ENCODE peak calls at places on chromosomes 5 and 9, in six cellular contexts. U is GM10248, C is right lobe of liver, D is tibial artery, M is activated T-cell treated with anti-CD3 and anti-CD28 coated beads for 24 hours, A is heart left ventricle. W is an unnamed sample.

GRCh38 chr9:135130266-135130976 is 43.0 kb downstream of the OLFM1 start:
- DNase-seq in C (no peak), D (no peak), M (no peak), A (no peak), U (no peak), W (no peak)

GRCh38 chr9:37025381-37026084 is 8.5 kb downstream of the PAX5 start:
- DNase-seq in D (no peak), A (no peak), M (no peak), C (no peak), U (no peak), W (no peak)

GRCh38 chr5:56310711-56311204 is 77.6 kb upstream of the ANKRD55 start:
- DNase-seq in D (no peak), C (no peak), U (no peak), M (no peak), A (no peak), W (no peak)

GRCh38 chr5:83957188-83957587 is 236.5 kb upstream of the HAPLN1 start:
- DNase-seq in D (no peak), A (no peak), C (no peak), M (no peak), U (no peak), W (no peak)

GRCh38 chr5:134275822-134276221 is 49.9 kb upstream of the PPP2CA start:
- DNase-seq in M (no peak), U (peak), D (no peak), A (no peak), C (no peak), W (no peak)

GRCh38 chr5:147689436-147689835 is 93.1 kb downstream of the JAKMIP2 start:
- DNase-seq in U (no peak), C (no peak), M (no peak), A (no peak), D (no peak), W (no peak)

GRCh38 chr5:19928556-19929421 is 59.2 kb downstream of the CDH18 start:
- DNase-seq in M (no peak), A (no peak), U (no peak), D (no peak), C (no peak), W (no peak)

GRCh38 chr9:116715751-116716150 is 28.6 kb downstream of the TRIM32 start:
- DNase-seq in A (no peak), C (no peak), M (no peak), U (no peak), D (no peak), W (no peak)

GRCh38 chr5:60649288-60649917 is 50.6 kb downstream of the DEPDC1B start:
- DNase-seq in C (no peak), M (no peak), U (peak), A (no peak), D (no peak), W (no peak)

GRCh38 chr5:114362977-114363721 is 1.3 kb downstream of the KCNN2 start:
- DNase-seq in C (peak), D (no peak), M (no peak), U (peak), A (peak), W (no peak)

GRCh38 chr5:134437340-134438267 is 25.9 kb upstream of the CDKN2AIPNL start:
- DNase-seq in U (no peak), M (no peak), A (no peak), C (no peak), D (no peak), W (no peak)

GRCh38 chr9:38023661-38024035 is 45.4 kb downstream of the SHB start:
- DNase-seq in D (no peak), A (no peak), C (no peak), U (no peak), M (no peak), W (no peak)

GRCh38 chr5:174800435-174800834 is 76.1 kb downstream of the MSX2 start:
- DNase-seq in U (no peak), D (no peak), M (no peak), C (no peak), A (no peak), W (no peak)

GRCh38 chr9:95242613-95243012 is 74.9 kb downstream of the FANCC start:
- DNase-seq in D (no peak), U (no peak), M (no peak), C (peak), A (no peak), W (no peak)

GRCh38 chr5:31333475-31333874 is 140.0 kb downstream of the CDH6 start:
- DNase-seq in M (no peak), U (no peak), D (no peak), A (no peak), C (no peak), W (no peak)

GRCh38 chr5:141402553-141403328 is at the start of gene PCDHGA9:
- DNase-seq in D (peak), A (no peak), C (no peak), U (no peak), M (no peak), W (no peak)

GRCh38 chr9:72334658-72335337 is 30.2 kb downstream of the ZFAND5 start:
- DNase-seq in U (no peak), A (no peak), M (no peak), C (no peak), D (no peak), W (no peak)

GRCh38 chr5:91468643-91469422 is 85.7 kb upstream of the ARRDC3 start:
- DNase-seq in C (no peak), M (no peak), U (no peak), A (no peak), D (no peak), W (no peak)

GRCh38 chr9:120386390-120387131 is 193.4 kb downstream of the CDK5RAP2 start:
- DNase-seq in U (no peak), C (peak), M (no peak), A (no peak), D (peak), W (no peak)

GRCh38 chr9:14400658-14400995 is 86.7 kb upstream of the NFIB start:
- DNase-seq in A (no peak), U (no peak), D (peak), M (no peak), C (no peak), W (peak)

GRCh38 chr9:74555015-74555414 is 57.9 kb downstream of the RORB start:
- DNase-seq in A (no peak), D (no peak), M (no peak), U (no peak), C (no peak), W (no peak)

GRCh38 chr5:167764650-167765289 is 526.7 kb upstream of the WWC1 start:
- DNase-seq in C (no peak), A (no peak), U (no peak), M (no peak), D (no peak), W (no peak)

GRCh38 chr5:97121848-97122247 is 20.6 kb downstream of the LIX1 start:
- DNase-seq in C (no peak), U (no peak), M (no peak), A (no peak), D (no peak), W (no peak)

GRCh38 chr5:172595591-172596455 is 45.2 kb upstream of the NEURL1B start:
- DNase-seq in D (peak), A (no peak), C (no peak), M (no peak), U (no peak), W (no peak)

W was measured in ureter.